ENCODE peak calls at places on chromosomes 6 and 20, in six cellular contexts. One of them, this sample, is unnamed. For H3K9me3, the result is how much of the 10 kb centered on the place peaks cover.

GRCh38 chr6:6591778-6592388 is 3.4 kb downstream of the LY86 start:
- DNase-seq in IMR-90: no peak
- DNase-seq in neuronal stem cell: no peak
- DNase-seq in H1: no peak
- DNase-seq in mesenchymal stem cell: no peak
- DNase-seq in trophoblast cell: peak
- DNase-seq in this sample: no peak

GRCh38 chr6:136425793-136426192 is 124.4 kb downstream of the MAP7 start:
- DNase-seq in IMR-90: no peak
- DNase-seq in neuronal stem cell: no peak
- DNase-seq in H1: no peak
- DNase-seq in mesenchymal stem cell: no peak
- DNase-seq in trophoblast cell: no peak
- DNase-seq in this sample: no peak

GRCh38 chr6:73286752-73287151 is 23.8 kb upstream of the KHDC1 start:
- DNase-seq in IMR-90: no peak
- DNase-seq in neuronal stem cell: no peak
- DNase-seq in H1: no peak
- DNase-seq in mesenchymal stem cell: no peak
- DNase-seq in trophoblast cell: peak
- DNase-seq in this sample: no peak

GRCh38 chr6:137291441-137291840 is 72.3 kb upstream of the IFNGR1 start:
- DNase-seq in IMR-90: peak
- DNase-seq in neuronal stem cell: no peak
- DNase-seq in H1: no peak
- DNase-seq in mesenchymal stem cell: no peak
- DNase-seq in trophoblast cell: peak
- DNase-seq in this sample: no peak

GRCh38 chr6:13422601-13423247 is 64.7 kb downstream of the GFOD1 start:
- DNase-seq in IMR-90: peak
- DNase-seq in neuronal stem cell: peak
- DNase-seq in H1: no peak
- DNase-seq in mesenchymal stem cell: peak
- DNase-seq in trophoblast cell: peak
- DNase-seq in this sample: peak

GRCh38 chr6:112215901-112216300 is 38.5 kb downstream of the LAMA4 start:
- DNase-seq in IMR-90: peak
- DNase-seq in neuronal stem cell: no peak
- DNase-seq in H1: no peak
- DNase-seq in mesenchymal stem cell: no peak
- DNase-seq in trophoblast cell: no peak
- DNase-seq in this sample: no peak

GRCh38 chr6:45626087-45626891 is 248.6 kb upstream of the SUPT3H start:
- DNase-seq in IMR-90: peak
- DNase-seq in neuronal stem cell: no peak
- DNase-seq in H1: no peak
- DNase-seq in mesenchymal stem cell: peak
- DNase-seq in trophoblast cell: no peak
- DNase-seq in this sample: no peak

GRCh38 chr6:34664270-34664971 is 32.1 kb downstream of the ILRUN start:
- DNase-seq in IMR-90: peak
- DNase-seq in neuronal stem cell: no peak
- DNase-seq in H1: no peak
- DNase-seq in mesenchymal stem cell: peak
- DNase-seq in trophoblast cell: peak
- DNase-seq in this sample: no peak

GRCh38 chr6:45921703-45922270 is 93.9 kb downstream of the CLIC5 start:
- DNase-seq in IMR-90: no peak
- DNase-seq in neuronal stem cell: no peak
- DNase-seq in H1: no peak
- DNase-seq in mesenchymal stem cell: no peak
- DNase-seq in trophoblast cell: no peak
- DNase-seq in this sample: no peak

GRCh38 chr6:150347845-150348244 is 21.0 kb upstream of the IYD start:
- DNase-seq in IMR-90: no peak
- DNase-seq in neuronal stem cell: no peak
- DNase-seq in H1: no peak
- DNase-seq in mesenchymal stem cell: no peak
- DNase-seq in trophoblast cell: no peak
- DNase-seq in this sample: no peak

GRCh38 chr20:1227121-1227582 is 1.3 kb downstream of the RAD21L1 start:
- DNase-seq in IMR-90: no peak
- DNase-seq in neuronal stem cell: no peak
- DNase-seq in H1: no peak
- DNase-seq in mesenchymal stem cell: no peak
- DNase-seq in trophoblast cell: no peak
- DNase-seq in this sample: no peak

GRCh38 chr6:43271944-43272343 is 26.1 kb upstream of the SLC22A7 start:
- DNase-seq in IMR-90: no peak
- DNase-seq in neuronal stem cell: no peak
- DNase-seq in H1: no peak
- DNase-seq in mesenchymal stem cell: no peak
- DNase-seq in trophoblast cell: no peak
- DNase-seq in this sample: no peak

GRCh38 chr20:44780226-44780625 is 30.1 kb downstream of the RIMS4 start:
- DNase-seq in IMR-90: peak
- DNase-seq in neuronal stem cell: peak
- DNase-seq in H1: peak
- DNase-seq in mesenchymal stem cell: peak
- DNase-seq in trophoblast cell: peak
- DNase-seq in this sample: peak

GRCh38 chr6:134111062-134111677 is 58.7 kb upstream of the SLC2A12 start:
- DNase-seq in IMR-90: peak
- DNase-seq in neuronal stem cell: peak
- DNase-seq in H1: no peak
- DNase-seq in mesenchymal stem cell: peak
- DNase-seq in trophoblast cell: peak
- DNase-seq in this sample: peak

GRCh38 chr6:129748901-129749748 is 39.1 kb upstream of the ARHGAP18 start:
- DNase-seq in IMR-90: peak
- DNase-seq in neuronal stem cell: no peak
- DNase-seq in H1: no peak
- DNase-seq in mesenchymal stem cell: peak
- DNase-seq in trophoblast cell: no peak
- DNase-seq in this sample: no peak

GRCh38 chr6:9186148-9186547 is 750.8 kb upstream of the SLC35B3 start:
- DNase-seq in IMR-90: no peak
- DNase-seq in neuronal stem cell: no peak
- DNase-seq in H1: no peak
- DNase-seq in mesenchymal stem cell: no peak
- DNase-seq in trophoblast cell: no peak
- DNase-seq in this sample: no peak

GRCh38 chr6:6694825-6695710 is 106.5 kb downstream of the LY86 start:
- DNase-seq in IMR-90: no peak
- DNase-seq in neuronal stem cell: no peak
- DNase-seq in H1: peak
- DNase-seq in mesenchymal stem cell: no peak
- DNase-seq in trophoblast cell: peak
- DNase-seq in this sample: peak

DNA sequence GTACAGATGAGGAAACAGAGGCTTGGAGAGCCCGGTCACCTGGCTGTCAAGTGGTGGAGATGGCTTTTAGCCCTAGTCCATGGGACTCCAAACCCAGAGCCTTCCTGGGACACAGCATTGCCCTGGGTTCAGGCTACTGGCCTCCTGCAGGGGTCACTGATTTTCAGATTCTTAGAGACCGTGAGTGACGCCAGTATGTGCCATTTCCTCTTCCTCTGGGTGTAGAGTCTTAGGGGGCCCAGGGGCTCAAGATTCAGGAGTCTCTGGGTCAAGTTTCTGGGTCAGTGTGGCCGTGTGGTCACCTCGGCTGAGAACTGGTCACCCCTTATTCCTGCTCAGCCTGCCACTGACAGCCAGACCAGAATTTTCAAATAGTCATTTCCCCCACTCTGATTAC is 574 bp downstream of the ARHGAP40 start:
- DNase-seq in IMR-90: no peak
- DNase-seq in neuronal stem cell: no peak
- DNase-seq in H1: no peak
- DNase-seq in mesenchymal stem cell: no peak
- DNase-seq in trophoblast cell: no peak
- DNase-seq in this sample: peak
- H2AK5ac ChIP-seq in IMR-90: no peak
- H2AK5ac ChIP-seq in neuronal stem cell: no peak
- H2AK5ac ChIP-seq in H1: no peak
- H2AK5ac ChIP-seq in mesenchymal stem cell: peak
- H2AK5ac ChIP-seq in trophoblast cell: no peak
- H2AK5ac ChIP-seq in this sample: no peak

GRCh38 chr6:158531970-158532369 is 27.9 kb upstream of the TMEM181 start:
- DNase-seq in IMR-90: no peak
- DNase-seq in neuronal stem cell: no peak
- DNase-seq in H1: no peak
- DNase-seq in mesenchymal stem cell: no peak
- DNase-seq in trophoblast cell: no peak
- DNase-seq in this sample: no peak
- H3K9me3 ChIP-seq in IMR-90: under half
- H3K9me3 ChIP-seq in neuronal stem cell: under half
- H3K9me3 ChIP-seq in H1: under half
- H3K9me3 ChIP-seq in mesenchymal stem cell: under half
- H3K9me3 ChIP-seq in trophoblast cell: under half
- H3K9me3 ChIP-seq in this sample: under half

GRCh38 chr20:20658123-20658522 is 54.3 kb downstream of the RALGAPA2 start:
- DNase-seq in IMR-90: no peak
- DNase-seq in neuronal stem cell: no peak
- DNase-seq in H1: no peak
- DNase-seq in mesenchymal stem cell: no peak
- DNase-seq in trophoblast cell: no peak
- DNase-seq in this sample: no peak
- H3K27ac ChIP-seq in IMR-90: no peak
- H3K27ac ChIP-seq in neuronal stem cell: no peak
- H3K27ac ChIP-seq in H1: no peak
- H3K27ac ChIP-seq in mesenchymal stem cell: no peak
- H3K27ac ChIP-seq in trophoblast cell: no peak
- H3K27ac ChIP-seq in this sample: no peak

GRCh38 chr6:165574770-165575549 is 88.1 kb downstream of the PDE10A start:
- DNase-seq in IMR-90: peak
- DNase-seq in neuronal stem cell: no peak
- DNase-seq in H1: no peak
- DNase-seq in mesenchymal stem cell: no peak
- DNase-seq in trophoblast cell: peak
- DNase-seq in this sample: no peak
- H2AK5ac ChIP-seq in IMR-90: peak
- H2AK5ac ChIP-seq in neuronal stem cell: no peak
- H2AK5ac ChIP-seq in H1: no peak
- H2AK5ac ChIP-seq in mesenchymal stem cell: peak
- H2AK5ac ChIP-seq in trophoblast cell: no peak
- H2AK5ac ChIP-seq in this sample: no peak

GRCh38 chr20:58481541-58482021 is 33.6 kb downstream of the APCDD1L start:
- DNase-seq in IMR-90: no peak
- DNase-seq in neuronal stem cell: peak
- DNase-seq in H1: peak
- DNase-seq in mesenchymal stem cell: peak
- DNase-seq in trophoblast cell: peak
- DNase-seq in this sample: peak
- H3K9me3 ChIP-seq in IMR-90: under half
- H3K9me3 ChIP-seq in neuronal stem cell: under half
- H3K9me3 ChIP-seq in H1: under half
- H3K9me3 ChIP-seq in mesenchymal stem cell: under half
- H3K9me3 ChIP-seq in trophoblast cell: under half
- H3K9me3 ChIP-seq in this sample: under half